ENCODE peak calls at places on chromosomes 11 and 22, in nine cellular contexts. One of them, this sample, is unnamed.

GRCh38 chr11:64157987-64158386 is 7.9 kb downstream of the MACROD1 start:
- DNase-seq in H9: no peak
- DNase-seq in AG04450: no peak
- DNase-seq in cardiac fibroblast: no peak
- DNase-seq in GM13977: no peak
- DNase-seq in neural progenitor cell: no peak
- DNase-seq in B cell: no peak
- DNase-seq in psoas muscle: no peak
- DNase-seq in A549: no peak
- DNase-seq in this sample: no peak

GRCh38 chr11:134008593-134008992 is 51.8 kb upstream of the IGSF9B start:
- DNase-seq in H9: no peak
- DNase-seq in AG04450: no peak
- DNase-seq in cardiac fibroblast: no peak
- DNase-seq in GM13977: no peak
- DNase-seq in neural progenitor cell: no peak
- DNase-seq in B cell: no peak
- DNase-seq in psoas muscle: no peak
- DNase-seq in A549: no peak
- DNase-seq in this sample: no peak

GRCh38 chr11:12429155-12429554 is 51.8 kb downstream of the PARVA start:
- DNase-seq in H9: no peak
- DNase-seq in AG04450: no peak
- DNase-seq in cardiac fibroblast: no peak
- DNase-seq in GM13977: no peak
- DNase-seq in neural progenitor cell: no peak
- DNase-seq in B cell: no peak
- DNase-seq in psoas muscle: no peak
- DNase-seq in A549: no peak
- DNase-seq in this sample: no peak

GRCh38 chr11:2590951-2591754 is 108.6 kb downstream of the KCNQ1OT1 start:
- DNase-seq in H9: peak
- DNase-seq in AG04450: no peak
- DNase-seq in cardiac fibroblast: no peak
- DNase-seq in GM13977: peak
- DNase-seq in neural progenitor cell: no peak
- DNase-seq in B cell: no peak
- DNase-seq in psoas muscle: peak
- DNase-seq in A549: no peak
- DNase-seq in this sample: no peak

GRCh38 chr11:15867886-15868285 is 488.5 kb downstream of the SOX6 start:
- DNase-seq in H9: no peak
- DNase-seq in AG04450: no peak
- DNase-seq in cardiac fibroblast: no peak
- DNase-seq in GM13977: no peak
- DNase-seq in neural progenitor cell: no peak
- DNase-seq in B cell: no peak
- DNase-seq in psoas muscle: no peak
- DNase-seq in A549: no peak
- DNase-seq in this sample: no peak

GRCh38 chr11:37333345-37333744 is 735.3 kb upstream of the RAG2 start:
- DNase-seq in H9: no peak
- DNase-seq in AG04450: no peak
- DNase-seq in cardiac fibroblast: no peak
- DNase-seq in GM13977: no peak
- DNase-seq in neural progenitor cell: no peak
- DNase-seq in B cell: no peak
- DNase-seq in psoas muscle: no peak
- DNase-seq in A549: no peak
- DNase-seq in this sample: no peak

GRCh38 chr22:24410110-24410856 is 17.1 kb upstream of the ADORA2A start:
- DNase-seq in H9: no peak
- DNase-seq in AG04450: no peak
- DNase-seq in cardiac fibroblast: peak
- DNase-seq in GM13977: peak
- DNase-seq in neural progenitor cell: no peak
- DNase-seq in B cell: no peak
- DNase-seq in psoas muscle: no peak
- DNase-seq in A549: no peak
- DNase-seq in this sample: peak

GRCh38 chr11:104650234-104650633 is 248.0 kb downstream of the CASP12 start:
- DNase-seq in H9: no peak
- DNase-seq in AG04450: no peak
- DNase-seq in cardiac fibroblast: no peak
- DNase-seq in GM13977: no peak
- DNase-seq in neural progenitor cell: peak
- DNase-seq in B cell: no peak
- DNase-seq in psoas muscle: no peak
- DNase-seq in A549: no peak
- DNase-seq in this sample: peak

GRCh38 chr11:77126861-77127673 is 979 bp upstream of the MYO7A start:
- DNase-seq in H9: peak
- DNase-seq in AG04450: no peak
- DNase-seq in cardiac fibroblast: peak
- DNase-seq in GM13977: peak
- DNase-seq in neural progenitor cell: peak
- DNase-seq in B cell: peak
- DNase-seq in psoas muscle: peak
- DNase-seq in A549: peak
- DNase-seq in this sample: peak

GRCh38 chr11:132140056-132140455 is 769.6 kb downstream of the NTM start:
- DNase-seq in H9: no peak
- DNase-seq in AG04450: no peak
- DNase-seq in cardiac fibroblast: no peak
- DNase-seq in GM13977: no peak
- DNase-seq in neural progenitor cell: peak
- DNase-seq in B cell: no peak
- DNase-seq in psoas muscle: no peak
- DNase-seq in A549: no peak
- DNase-seq in this sample: no peak
- TF ChIP-seq CTCF in H9: peak
- TF ChIP-seq CTCF in AG04450: no peak
- TF ChIP-seq CTCF in cardiac fibroblast: no peak
- TF ChIP-seq CTCF in GM13977: no peak
- TF ChIP-seq CTCF in neural progenitor cell: peak
- TF ChIP-seq CTCF in B cell: no peak
- TF ChIP-seq CTCF in psoas muscle: no peak
- TF ChIP-seq CTCF in A549: no peak
- TF ChIP-seq CTCF in this sample: no peak

DNA sequence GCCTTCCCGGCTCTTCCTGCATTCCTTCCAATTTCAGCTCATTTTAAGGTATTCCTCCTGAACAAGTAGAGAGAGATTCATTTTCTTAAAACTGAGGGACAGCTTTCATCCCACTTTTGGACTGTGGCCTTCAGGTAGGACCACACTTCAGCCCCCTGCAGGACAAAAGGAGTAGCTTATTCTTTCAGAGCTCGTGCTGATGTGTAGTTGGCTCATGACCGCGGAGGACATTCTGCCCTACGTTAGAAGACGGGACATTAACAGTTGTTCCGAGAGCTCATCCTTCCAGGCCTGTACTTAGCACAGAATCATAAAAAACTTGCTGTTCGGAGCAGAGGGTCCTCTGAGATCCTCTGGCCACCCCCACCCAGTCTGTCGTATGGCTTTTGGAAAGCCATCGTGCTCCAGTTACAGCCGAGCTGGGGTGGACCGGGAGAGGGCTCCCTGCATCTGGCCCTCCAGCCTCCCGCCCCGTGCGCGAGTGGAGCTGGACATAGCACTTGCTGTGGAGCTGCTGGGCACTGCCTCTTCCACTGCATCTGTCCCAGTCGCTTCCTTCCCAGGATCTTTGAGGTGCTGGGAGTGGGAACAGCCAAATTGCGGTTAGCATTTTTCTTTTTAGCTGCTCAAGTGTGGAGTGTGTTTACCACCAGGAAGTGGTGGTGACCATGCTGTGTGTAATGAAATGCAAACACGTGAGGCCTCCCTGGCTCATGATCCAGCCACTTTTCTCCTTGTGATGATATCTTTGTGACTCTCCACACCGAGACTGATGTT is 250.3 kb downstream of the TBC1D22A start:
- DNase-seq in H9: no peak
- DNase-seq in AG04450: peak
- DNase-seq in cardiac fibroblast: peak
- DNase-seq in GM13977: no peak
- DNase-seq in neural progenitor cell: no peak
- DNase-seq in B cell: no peak
- DNase-seq in psoas muscle: no peak
- DNase-seq in A549: no peak
- DNase-seq in this sample: no peak
- TF ChIP-seq CTCF in H9: peak
- TF ChIP-seq CTCF in AG04450: peak
- TF ChIP-seq CTCF in cardiac fibroblast: peak
- TF ChIP-seq CTCF in GM13977: no peak
- TF ChIP-seq CTCF in neural progenitor cell: peak
- TF ChIP-seq CTCF in B cell: no peak
- TF ChIP-seq CTCF in psoas muscle: no peak
- TF ChIP-seq CTCF in A549: no peak
- TF ChIP-seq CTCF in this sample: no peak

DNA sequence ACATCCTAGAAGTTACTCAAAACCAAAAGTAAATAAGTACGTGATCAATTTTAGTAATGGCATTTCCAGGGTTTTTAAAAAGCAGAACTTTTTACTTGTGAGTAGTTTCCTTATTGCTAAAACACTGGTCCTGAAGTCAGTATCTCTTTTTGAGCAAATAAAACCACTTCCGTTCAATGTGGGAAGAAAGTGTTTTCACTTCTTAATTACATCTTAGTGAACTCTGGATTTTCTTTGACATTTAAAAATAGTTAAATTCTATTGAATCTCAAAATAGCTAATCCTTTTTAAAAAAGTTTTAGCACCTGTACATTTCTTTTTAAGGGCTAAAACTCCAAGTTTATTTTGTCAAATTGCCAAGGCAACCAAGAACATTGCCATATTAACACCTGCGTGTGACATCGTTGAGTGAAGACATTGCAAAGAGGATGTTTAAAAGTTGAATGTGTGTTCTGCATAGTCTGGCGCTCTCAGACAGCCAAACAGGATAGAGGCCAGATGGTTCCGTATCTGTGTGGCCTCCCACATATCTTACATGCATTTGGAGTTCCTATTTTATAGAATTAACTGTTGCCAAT is 17.2 kb upstream of the OR5B21 start:
- DNase-seq in H9: no peak
- DNase-seq in AG04450: no peak
- DNase-seq in cardiac fibroblast: peak
- DNase-seq in GM13977: peak
- DNase-seq in neural progenitor cell: no peak
- DNase-seq in B cell: peak
- DNase-seq in psoas muscle: no peak
- DNase-seq in A549: no peak
- DNase-seq in this sample: peak
- TF ChIP-seq CTCF in H9: no peak
- TF ChIP-seq CTCF in AG04450: no peak
- TF ChIP-seq CTCF in cardiac fibroblast: no peak
- TF ChIP-seq CTCF in GM13977: no peak
- TF ChIP-seq CTCF in neural progenitor cell: no peak
- TF ChIP-seq CTCF in B cell: no peak
- TF ChIP-seq CTCF in psoas muscle: no peak
- TF ChIP-seq CTCF in A549: no peak
- TF ChIP-seq CTCF in this sample: no peak

DNA sequence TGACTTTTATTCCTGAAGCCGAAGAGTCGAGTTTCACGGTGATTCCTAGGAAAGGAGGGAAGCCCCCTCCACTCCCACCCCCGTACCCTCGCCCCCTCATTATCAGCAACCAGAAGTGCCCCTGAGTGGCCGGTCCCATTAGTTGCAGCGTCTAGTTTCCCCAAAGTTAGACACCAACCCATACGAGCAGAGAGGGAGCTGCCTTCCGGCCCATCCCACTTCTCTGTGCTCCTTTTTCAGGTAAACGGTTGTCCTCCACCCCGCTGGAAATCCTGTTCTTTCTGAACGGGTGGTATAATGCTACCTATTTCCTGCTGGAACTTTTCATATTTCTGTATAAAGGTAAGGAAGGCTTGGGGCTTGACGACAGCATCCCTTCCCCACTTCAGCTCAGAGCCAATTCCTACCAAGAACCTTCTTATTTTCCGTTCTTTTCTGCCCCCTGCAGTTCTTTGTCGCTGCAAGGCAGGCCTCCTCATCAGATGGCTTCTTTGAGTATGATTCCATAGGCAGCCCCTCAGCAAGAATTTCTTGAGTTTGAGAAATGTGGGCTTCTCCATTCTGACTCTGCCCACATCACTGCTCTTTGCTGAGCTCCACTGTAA is 706 bp downstream of the TMEM216 start:
- DNase-seq in H9: no peak
- DNase-seq in AG04450: no peak
- DNase-seq in cardiac fibroblast: peak
- DNase-seq in GM13977: peak
- DNase-seq in neural progenitor cell: peak
- DNase-seq in B cell: no peak
- DNase-seq in psoas muscle: no peak
- DNase-seq in A549: peak
- DNase-seq in this sample: peak
- TF ChIP-seq CTCF in H9: peak
- TF ChIP-seq CTCF in AG04450: peak
- TF ChIP-seq CTCF in cardiac fibroblast: no peak
- TF ChIP-seq CTCF in GM13977: peak
- TF ChIP-seq CTCF in neural progenitor cell: no peak
- TF ChIP-seq CTCF in B cell: no peak
- TF ChIP-seq CTCF in psoas muscle: no peak
- TF ChIP-seq CTCF in A549: peak
- TF ChIP-seq CTCF in this sample: peak

This sample was measured in activated CD8-positive, alpha-beta T cell treated with anti-CD3 and anti-CD28 coated beads for 36 hours.